ENCODE peak calls at places on chromosomes 5 and 9, in seven cellular contexts. T is endodermal cell, L is cardiac muscle cell, J is sigmoid colon, U is WTC11, M is neural crest cell, V is astrocyte. S is an unnamed sample.

GRCh38 chr9:27485158-27485557 is 38.9 kb upstream of the IFNK start:
- DNase-seq in T (no peak), L (no peak), J (no peak), U (no peak), M (no peak), V (no peak), S (no peak)

GRCh38 chr9:19577411-19577810 is 168.6 kb downstream of the ACER2 start:
- DNase-seq in T (no peak), L (no peak), J (no peak), U (no peak), M (no peak), V (no peak), S (no peak)

GRCh38 chr5:169009171-169009570 is 291.8 kb downstream of the SLIT3 start:
- DNase-seq in T (no peak), L (no peak), J (no peak), U (no peak), M (no peak), V (peak; percentile 60), S (no peak)

GRCh38 chr9:17795708-17796107 is 216.8 kb downstream of the SH3GL2 start:
- DNase-seq in T (no peak), L (no peak), J (no peak), U (no peak), M (no peak), V (peak; percentile 16), S (no peak)

GRCh38 chr5:5017827-5018559 is 122.1 kb upstream of the ADAMTS16 start:
- DNase-seq in T (no peak), L (no peak), J (no peak), U (no peak), M (no peak), V (peak; percentile 82), S (no peak)

GRCh38 chr9:91586282-91586681 is 162.7 kb upstream of the NFIL3 start:
- DNase-seq in T (no peak), L (no peak), J (no peak), U (no peak), M (no peak), V (no peak), S (no peak)

GRCh38 chr5:51632027-51632426 is 248.8 kb downstream of the ISL1 start:
- DNase-seq in T (no peak), L (no peak), J (no peak), U (no peak), M (no peak), V (no peak), S (no peak)

GRCh38 chr9:70053864-70054263 is 10.2 kb downstream of the MAMDC2 start:
- DNase-seq in T (no peak), L (no peak), J (peak; percentile 66), U (no peak), M (no peak), V (no peak), S (no peak)

GRCh38 chr5:54656261-54656728 is 138.7 kb downstream of the SNX18 start:
- DNase-seq in T (no peak), L (no peak), J (peak; percentile 82), U (no peak), M (no peak), V (peak; percentile 64), S (no peak)

GRCh38 chr9:128011071-128011817 is 30.5 kb upstream of the EEIG1 start:
- DNase-seq in T (no peak), L (no peak), J (no peak), U (no peak), M (no peak), V (no peak), S (no peak)

GRCh38 chr9:117494401-117495130 is 79.7 kb upstream of the ASTN2 start:
- DNase-seq in T (no peak), L (no peak), J (no peak), U (no peak), M (no peak), V (no peak), S (no peak)

GRCh38 chr5:75707911-75708509 is 9.2 kb downstream of the POC5 start:
- DNase-seq in T (no peak), L (no peak), J (no peak), U (no peak), M (no peak), V (no peak), S (no peak)

GRCh38 chr9:2559212-2560152 is 62.1 kb upstream of the VLDLR start:
- DNase-seq in T (no peak), L (no peak), J (peak; percentile 93), U (no peak), M (no peak), V (peak; percentile 97), S (peak; percentile 47)

GRCh38 chr5:98768160-98769005 is 5.1 kb upstream of the RGMB start:
- DNase-seq in T (peak; percentile 92), L (peak; percentile 71), J (no peak), U (peak; percentile 74), M (peak; percentile 74), V (peak; percentile 44), S (peak; percentile 33)

GRCh38 chr9:131318211-131318610 is 28.7 kb downstream of the PLPP7 start:
- DNase-seq in T (no peak), L (no peak), J (no peak), U (no peak), M (no peak), V (no peak), S (no peak)

GRCh38 chr5:19928556-19929421 is 59.2 kb downstream of the CDH18 start:
- DNase-seq in T (no peak), L (no peak), J (no peak), U (no peak), M (no peak), V (peak; percentile 91), S (no peak)

GRCh38 chr5:128538249-128539037 is 398 bp upstream of the FBN2 start:
- DNase-seq in T (peak; percentile 97), L (peak; percentile 98), J (peak; percentile 73), U (peak; percentile 84), M (peak; percentile 76), V (peak; percentile 62), S (no peak)

GRCh38 chr9:7234144-7234543 is 476.4 kb downstream of the KDM4C start:
- DNase-seq in T (peak; percentile 94), L (peak; percentile 21), J (no peak), U (peak; percentile 85), M (peak; percentile 36), V (no peak), S (no peak)

GRCh38 chr5:179261301-179262125 is 83.7 kb downstream of the ADAMTS2 start:
- DNase-seq in T (peak; percentile 94), L (peak; percentile 80), J (peak; percentile 60), U (peak; percentile 84), M (peak; percentile 37), V (no peak), S (no peak)

GRCh38 chr9:88965473-88965872 is 25.8 kb upstream of the S1PR3 start:
- DNase-seq in T (no peak), L (no peak), J (no peak), U (no peak), M (no peak), V (no peak), S (no peak)

DNA sequence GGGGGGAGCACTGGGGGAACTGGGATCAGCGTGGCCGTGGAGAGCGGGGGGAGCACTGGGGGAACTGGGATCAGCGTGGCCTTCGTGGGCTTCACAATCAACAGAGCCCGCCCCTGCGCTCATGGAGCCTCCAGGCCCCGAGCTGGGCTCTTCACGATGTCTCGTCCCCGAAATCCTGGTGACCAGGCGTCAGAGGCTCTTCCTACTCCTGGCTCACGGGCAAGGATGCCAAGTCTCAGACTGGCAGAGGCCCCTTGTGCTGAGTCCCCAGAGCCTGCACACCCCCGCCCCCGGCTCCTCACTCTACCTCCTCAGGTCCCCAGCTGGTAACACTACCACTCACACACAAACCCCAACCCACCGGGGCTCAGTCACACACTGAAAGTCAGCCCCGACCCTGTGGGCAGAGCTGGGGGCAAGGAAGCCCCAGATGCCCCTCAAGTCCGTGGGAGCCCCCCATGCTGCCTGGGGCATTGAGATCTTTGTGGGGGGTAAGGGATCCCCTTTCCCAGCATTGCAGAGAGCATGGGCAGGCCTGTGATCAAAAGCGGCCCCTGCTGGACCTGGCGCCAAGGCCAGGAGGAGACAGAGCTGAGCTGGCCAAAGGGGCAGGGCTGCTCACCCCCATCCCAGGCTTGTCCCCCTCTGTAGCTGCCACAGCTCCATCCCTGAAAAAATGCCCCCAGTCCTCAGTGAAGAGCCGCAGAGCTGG is 26.7 kb downstream of the LHX3 start:
- DNase-seq in T (no peak), L (no peak), J (no peak), U (peak; percentile 8), M (no peak), V (no peak), S (no peak)
- TF ChIP-seq CTCF in T (no peak), L (no peak), J (no peak), U (no peak), M (no peak), V (no peak), S (no peak)

DNA sequence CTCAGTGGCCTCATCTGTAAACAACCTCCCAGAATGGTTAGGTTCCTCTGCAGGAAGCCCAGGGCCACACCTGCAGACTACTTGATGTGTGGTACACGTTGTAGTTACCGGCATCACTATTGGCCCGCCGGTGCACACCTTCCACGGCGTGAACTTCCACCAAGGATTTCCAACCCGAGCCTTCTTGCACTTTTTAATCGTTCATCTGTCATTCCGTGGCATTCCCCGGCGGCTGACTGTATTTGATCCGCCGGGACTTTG is 5.3 kb upstream of the TRIM41 start:
- DNase-seq in T (no peak), L (peak; percentile 21), J (no peak), U (no peak), M (no peak), V (no peak), S (no peak)
- TF ChIP-seq CTCF in T (no peak), L (no peak), J (no peak), U (no peak), M (no peak), V (no peak), S (no peak)

DNA sequence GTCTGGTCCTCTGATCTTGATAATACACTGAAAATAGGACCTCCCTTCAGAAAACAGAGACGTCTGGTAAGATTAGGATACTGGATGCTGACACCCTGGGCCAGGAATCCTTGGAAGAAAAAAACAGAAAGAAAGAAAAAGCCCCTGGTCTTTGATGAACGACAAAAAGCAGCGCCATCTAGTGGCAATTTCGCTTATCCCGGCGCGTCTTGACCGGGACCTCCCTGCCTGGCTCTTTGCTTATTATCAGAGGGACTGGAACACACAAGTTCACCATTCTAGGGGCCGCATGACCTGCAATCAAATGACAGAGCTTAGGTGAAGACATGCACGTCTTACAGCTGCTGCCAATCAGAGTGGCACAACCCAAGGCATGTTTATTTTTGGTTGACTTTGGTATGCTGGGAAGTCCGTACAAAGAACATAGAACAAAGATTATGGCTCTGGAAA is 114.9 kb upstream of the NFIB start:
- DNase-seq in T (peak; percentile 94), L (peak; percentile 89), J (peak; percentile 81), U (peak; percentile 84), M (peak; percentile 87), V (peak; percentile 38), S (peak; percentile 82)
- TF ChIP-seq CTCF in T (peak; percentile 87), L (peak; percentile 79), J (peak; percentile 78), U (peak; percentile 72), M (peak; percentile 90), V (peak; percentile 87), S (no peak)

GRCh38 chr9:36976371-36977030 is 57.6 kb downstream of the PAX5 start:
- DNase-seq in T (peak; percentile 36), L (no peak), J (no peak), U (no peak), M (no peak), V (no peak), S (no peak)

GRCh38 chr9:36985061-36985768 is 48.9 kb downstream of the PAX5 start:
- DNase-seq in T (peak; percentile 50), L (no peak), J (no peak), U (no peak), M (no peak), V (no peak), S (no peak)

GRCh38 chr9:36985769-36986547 is 48.1 kb downstream of the PAX5 start:
- DNase-seq in T (peak; percentile 86), L (no peak), J (no peak), U (peak; percentile 68), M (peak; percentile 22), V (no peak), S (no peak)

GRCh38 chr9:36974731-36975130 is 59.3 kb downstream of the PAX5 start:
- DNase-seq in T (peak; percentile 55), L (no peak), J (no peak), U (no peak), M (no peak), V (no peak), S (no peak)

GRCh38 chr9:36980148-36980974 is 53.7 kb downstream of the PAX5 start:
- DNase-seq in T (peak; percentile 88), L (no peak), J (peak; percentile 3), U (peak; percentile 75), M (peak; percentile 22), V (no peak), S (no peak)
- TF ChIP-seq CTCF in T (peak; percentile 60), L (no peak), J (no peak), U (no peak), M (no peak), V (no peak), S (no peak)

S was measured in omental fat pad.